ENCODE peak calls at places on chromosomes 16 and 17, in four cellular contexts. E, T, G and K are unnamed samples.

GRCh38 chr17:46009681-46010596 is 10.9 kb downstream of the STH start:
- DNase-seq in E (no peak), T (no peak), G (no peak), K (no peak)

GRCh38 chr16:21033707-21034106 is 116.9 kb downstream of the DNAH3 start:
- DNase-seq in E (no peak), T (no peak), G (no peak), K (no peak)

GRCh38 chr16:87713469-87714229 is 52.1 kb downstream of the KLHDC4 start:
- DNase-seq in E (peak), T (no peak), G (no peak), K (no peak)

GRCh38 chr17:3804503-3804931 is 3.5 kb upstream of the ITGAE start:
- DNase-seq in E (no peak), T (no peak), G (no peak), K (no peak)

GRCh38 chr17:68161644-68162428 is 86.0 kb upstream of the AMZ2 start:
- DNase-seq in E (no peak), T (no peak), G (peak), K (no peak)

GRCh38 chr17:64345691-64346376 is 44.8 kb downstream of the PECAM1 start:
- DNase-seq in E (no peak), T (no peak), G (no peak), K (no peak)

GRCh38 chr17:75348386-75349012 is 57.0 kb downstream of the GRB2 start:
- DNase-seq in E (no peak), T (no peak), G (no peak), K (no peak)

GRCh38 chr16:87945351-87946042 is 5.7 kb upstream of the BANP start:
- DNase-seq in E (no peak), T (peak), G (peak), K (no peak)

GRCh38 chr17:78767806-78768205 is 14.3 kb downstream of the CYTH1 start:
- DNase-seq in E (no peak), T (no peak), G (no peak), K (no peak)

GRCh38 chr16:81860867-81861266 is 81.8 kb downstream of the PLCG2 start:
- DNase-seq in E (no peak), T (no peak), G (no peak), K (no peak)

GRCh38 chr16:25289466-25289865 is 31.8 kb upstream of the ZKSCAN2 start:
- DNase-seq in E (no peak), T (no peak), G (no peak), K (no peak)

GRCh38 chr17:10702574-10702973 is 5.2 kb downstream of the ADPRM start:
- DNase-seq in E (no peak), T (no peak), G (no peak), K (no peak)

GRCh38 chr17:78125138-78125913 is 3.2 kb downstream of the TMC6 start:
- DNase-seq in E (no peak), T (no peak), G (no peak), K (no peak)

GRCh38 chr17:8913879-8914278 is 46.4 kb upstream of the PIK3R6 start:
- DNase-seq in E (no peak), T (no peak), G (no peak), K (no peak)

GRCh38 chr16:4752351-4753100 is 14.4 kb downstream of the ZNF500 start:
- DNase-seq in E (no peak), T (no peak), G (no peak), K (no peak)

GRCh38 chr16:54171855-54172537 is 114.6 kb downstream of the IRX3 start:
- DNase-seq in E (no peak), T (no peak), G (peak), K (no peak)